ENCODE peak calls at places on chromosomes 13 and 19, in six cellular contexts. J, T, C, L, F and K are unnamed samples.

GRCh38 chr19:45169602-45170001 is 8.4 kb downstream of the TRAPPC6A start:
- DNase-seq in J (no peak), T (no peak), C (no peak), L (no peak), F (no peak), K (no peak)

GRCh38 chr19:46221981-46222610 is 7.4 kb upstream of the IGFL1 start:
- DNase-seq in J (peak; percentile 71), T (peak; percentile 63), C (no peak), L (no peak), F (peak; percentile 34), K (peak; percentile 70)

GRCh38 chr19:46714523-46715106 is 2.3 kb downstream of the PRKD2 start:
- DNase-seq in J (peak; percentile 28), T (no peak), C (no peak), L (no peak), F (no peak), K (no peak)

GRCh38 chr13:50995870-50996269 is 86.3 kb downstream of the RNASEH2B start:
- DNase-seq in J (no peak), T (no peak), C (no peak), L (no peak), F (no peak), K (no peak)

GRCh38 chr13:98305670-98306069 is 128.6 kb upstream of the RNF113B start:
- DNase-seq in J (no peak), T (no peak), C (no peak), L (no peak), F (no peak), K (no peak)

GRCh38 chr19:51000981-51001380 is 423 bp downstream of the KLK8 start:
- DNase-seq in J (no peak), T (peak; percentile 76), C (no peak), L (no peak), F (no peak), K (peak; percentile 80)

GRCh38 chr13:113992276-113993005 is 18.6 kb upstream of the C13orf46 start:
- DNase-seq in J (no peak), T (no peak), C (no peak), L (no peak), F (no peak), K (no peak)

GRCh38 chr13:23020246-23020843 is 160.4 kb upstream of the SGCG start:
- DNase-seq in J (peak; percentile 80), T (peak; percentile 85), C (peak; percentile 64), L (no peak), F (peak; percentile 57), K (peak; percentile 58)

GRCh38 chr19:4763021-4763420 is 28.5 kb upstream of the FEM1A start:
- DNase-seq in J (no peak), T (no peak), C (no peak), L (no peak), F (no peak), K (no peak)

GRCh38 chr13:48624858-48625257 is 28.9 kb upstream of the CYSLTR2 start:
- DNase-seq in J (peak; percentile 65), T (no peak), C (no peak), L (no peak), F (no peak), K (no peak)

GRCh38 chr13:52348081-52348480 is 57.9 kb downstream of the THSD1 start:
- DNase-seq in J (peak; percentile 14), T (no peak), C (no peak), L (no peak), F (peak; percentile 88), K (no peak)

GRCh38 chr13:52345048-52345447 is 60.9 kb downstream of the THSD1 start:
- DNase-seq in J (no peak), T (no peak), C (no peak), L (no peak), F (peak; percentile 47), K (no peak)

GRCh38 chr13:52353116-52353718 is 52.8 kb downstream of the THSD1 start:
- DNase-seq in J (no peak), T (no peak), C (no peak), L (no peak), F (peak; percentile 75), K (no peak)

GRCh38 chr13:52345631-52346251 is 60.2 kb downstream of the THSD1 start:
- DNase-seq in J (peak; percentile 51), T (no peak), C (no peak), L (no peak), F (peak; percentile 21), K (no peak)

DNA sequence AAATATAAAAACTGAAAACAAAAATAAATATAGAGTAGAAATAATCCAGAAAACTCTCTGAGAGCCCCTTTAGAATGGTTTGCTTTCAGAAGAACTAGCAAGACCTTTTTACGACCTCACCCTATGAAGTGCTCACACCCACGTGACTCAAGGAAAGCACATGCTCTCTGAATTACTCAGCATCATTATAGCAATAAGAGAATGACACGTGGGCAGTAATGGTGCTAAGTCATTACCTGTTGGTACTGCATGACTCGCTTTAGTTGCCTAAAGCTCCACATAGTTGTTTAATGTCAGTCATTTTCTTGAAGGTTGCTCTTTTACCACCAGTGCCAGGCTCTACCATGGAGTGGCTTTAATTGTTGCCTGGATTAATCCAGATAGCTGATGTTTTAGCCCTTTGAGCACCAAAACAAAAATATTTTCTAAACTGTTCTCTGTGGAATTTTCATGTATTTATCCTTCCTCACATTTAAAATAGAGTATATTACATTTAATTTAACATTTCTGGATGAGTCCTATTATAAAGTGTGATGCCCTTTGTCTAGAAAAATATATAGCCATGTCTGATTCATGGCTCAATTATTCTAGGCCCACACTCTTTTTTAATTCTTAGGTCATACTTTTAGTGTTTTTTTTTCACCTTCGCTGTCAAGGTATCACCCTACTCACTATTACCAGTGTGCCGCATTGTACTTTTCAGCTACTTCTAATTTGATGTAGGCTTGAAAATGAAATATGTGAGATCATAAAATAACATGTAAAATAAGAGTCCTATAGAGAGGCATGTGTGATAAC is 56.8 kb downstream of the THSD1 start:
- DNase-seq in J (peak; percentile 56), T (peak; percentile 48), C (no peak), L (no peak), F (peak; percentile 85), K (no peak)
- H3K27ac ChIP-seq in J (no peak overlapping the region), T (no peak overlapping the region), C (no peak overlapping the region), L (no peak overlapping the region), F (no peak overlapping the region), K (no peak overlapping the region)

GRCh38 chr19:6852001-6852400 is 35.4 kb upstream of the ADGRE1 start:
- DNase-seq in J (no peak), T (no peak), C (no peak), L (no peak), F (no peak), K (no peak)

GRCh38 chr19:6849876-6850275 is 37.5 kb upstream of the ADGRE1 start:
- DNase-seq in J (peak; percentile 22), T (no peak), C (no peak), L (no peak), F (no peak), K (no peak)

GRCh38 chr19:6851359-6851758 is 36.0 kb upstream of the ADGRE1 start:
- DNase-seq in J (no peak), T (no peak), C (no peak), L (no peak), F (no peak), K (no peak)

GRCh38 chr19:6848986-6849385 is 38.4 kb upstream of the ADGRE1 start:
- DNase-seq in J (no peak), T (no peak), C (no peak), L (no peak), F (no peak), K (no peak)

DNA sequence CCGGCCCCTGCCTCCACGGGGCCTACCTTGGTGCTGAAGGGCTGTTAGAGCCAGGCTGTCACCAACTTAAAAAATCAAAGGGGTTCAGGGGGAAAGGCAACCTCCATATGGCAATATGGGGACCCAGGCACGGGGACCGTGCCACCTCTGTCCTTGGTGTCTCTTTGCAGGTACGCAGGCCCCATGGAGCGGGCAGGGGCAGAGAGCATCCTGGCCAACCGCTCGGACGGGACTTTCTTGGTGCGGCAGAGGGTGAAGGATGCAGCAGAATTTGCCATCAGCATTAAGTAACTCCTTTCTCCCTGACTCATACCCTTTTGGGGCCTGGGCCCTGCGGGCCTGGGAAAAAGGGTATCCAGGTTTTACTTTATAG is 39.6 kb upstream of the ADGRE1 start:
- DNase-seq in J (no peak), T (no peak), C (no peak), L (no peak), F (no peak), K (no peak)
- H2AK5ac ChIP-seq in J (no peak overlapping the region), T (no peak overlapping the region), C (no peak overlapping the region), L (no peak overlapping the region), F (no peak overlapping the region), K (no peak overlapping the region)

DNA sequence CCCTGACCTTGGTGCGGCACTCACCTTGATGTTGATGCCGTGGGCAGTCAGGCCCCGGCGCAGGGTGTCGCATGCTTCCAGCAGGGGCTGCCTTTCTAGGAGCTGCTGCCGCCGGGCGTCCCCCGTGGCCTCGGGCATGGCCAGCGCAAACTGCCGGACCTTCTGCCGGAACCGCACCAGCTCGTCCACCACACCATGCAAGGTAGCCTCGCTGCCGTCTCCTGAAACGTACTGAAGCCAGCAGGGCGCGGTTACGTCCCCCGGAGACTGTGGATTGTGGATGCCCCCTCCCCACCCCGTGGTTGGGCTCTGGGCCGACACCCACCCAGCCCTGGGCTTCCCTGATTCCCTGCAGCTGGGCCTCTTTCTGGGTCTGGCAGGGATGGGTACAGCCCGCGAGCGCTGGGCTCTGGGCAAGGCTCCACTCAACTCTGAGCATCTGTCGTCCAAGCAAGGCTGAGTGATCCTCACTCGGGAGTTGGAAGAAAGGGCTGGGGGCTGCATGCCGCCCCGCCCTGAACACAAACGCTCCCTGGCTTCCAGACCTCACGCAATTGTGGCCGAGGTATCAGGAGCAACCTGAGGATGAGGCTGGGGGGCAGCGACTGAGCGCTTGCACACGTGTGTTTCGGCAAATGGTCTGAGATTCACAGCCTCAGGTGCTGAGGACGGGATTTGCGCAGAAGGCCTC is 27.1 kb downstream of the NAXD start:
- DNase-seq in J (no peak), T (no peak), C (no peak), L (no peak), F (no peak), K (no peak)
- H3K27ac ChIP-seq in J (no peak overlapping the region), T (no peak overlapping the region), C (no peak overlapping the region), L (no peak overlapping the region), F (no peak overlapping the region), K (no peak overlapping the region)

GRCh38 chr13:33126909-33127607 is 110.8 kb downstream of the KL start:
- DNase-seq in J (no peak), T (no peak), C (no peak), L (no peak), F (peak; percentile 65), K (no peak)
- H2AK5ac ChIP-seq in J (no peak overlapping the region), T (no peak overlapping the region), C (peak overlapping the region; percentile 66), L (no peak overlapping the region), F (peak overlapping the region; percentile 73), K (no peak overlapping the region)

GRCh38 chr13:28750187-28751045 is 31.6 kb upstream of the SLC46A3 start:
- DNase-seq in J (no peak), T (no peak), C (no peak), L (no peak), F (no peak), K (no peak)
- H3K27ac ChIP-seq in J (no peak overlapping the region), T (no peak overlapping the region), C (no peak overlapping the region), L (no peak overlapping the region), F (no peak overlapping the region), K (no peak overlapping the region)

DNA sequence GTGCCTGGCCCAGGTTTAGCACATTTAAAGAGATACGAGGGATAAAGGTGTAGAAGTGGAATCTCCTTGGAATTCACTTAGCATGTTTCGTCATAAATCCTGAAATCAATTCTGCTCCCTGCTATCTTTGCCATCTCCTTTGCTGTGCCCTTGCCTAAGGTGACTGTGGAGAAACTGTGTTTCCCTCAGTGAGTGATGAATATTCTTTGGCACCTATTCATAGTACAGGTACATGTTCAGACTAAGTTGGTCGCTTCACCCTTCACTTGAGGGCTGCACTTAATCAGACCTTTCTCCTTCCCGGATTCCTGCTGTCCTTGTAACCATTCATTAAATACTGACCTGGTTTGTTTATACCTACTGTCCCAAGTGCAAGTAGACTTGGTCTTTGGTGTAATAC is 17.8 kb downstream of the PCCA start:
- DNase-seq in J (peak; percentile 30), T (no peak), C (no peak), L (no peak), F (no peak), K (no peak)
- H2AK5ac ChIP-seq in J (no peak overlapping the region), T (no peak overlapping the region), C (no peak overlapping the region), L (no peak overlapping the region), F (no peak overlapping the region), K (no peak overlapping the region)